ENCODE peak calls at places on chromosomes 4 and X, in six cellular contexts. W is WERI-Rb-1, F is pancreas, S is GM23338, U is HFF-Myc, T is LNCaP clone FGC. O is an unnamed sample.

GRCh38 chr4:24519649-24520048 is 64.7 kb downstream of the DHX15 start:
- DNase-seq in W (no peak), F (peak), S (no peak), U (no peak), T (no peak), O (no peak)

GRCh38 chr4:37653601-37654000 is 32.6 kb downstream of the RELL1 start:
- DNase-seq in W (no peak), F (no peak), S (peak), U (peak), T (peak), O (no peak)

GRCh38 chrX:10135561-10136399 is 21.0 kb upstream of the CLCN4 start:
- DNase-seq in W (no peak), F (no peak), S (no peak), U (no peak), T (peak), O (no peak)

GRCh38 chrX:100643943-100644587 is at the start of gene SRPX2:
- DNase-seq in W (no peak), F (no peak), S (no peak), U (peak), T (no peak), O (no peak)

GRCh38 chrX:27445438-27445837 is 17.7 kb downstream of the PPP4R3C start:
- DNase-seq in W (no peak), F (no peak), S (no peak), U (no peak), T (no peak), O (no peak)

GRCh38 chrX:11351375-11352295 is 58.4 kb downstream of the AMELX start:
- DNase-seq in W (no peak), F (peak), S (no peak), U (peak), T (peak), O (peak)

GRCh38 chr4:56701156-56701471 is 20.0 kb upstream of the HOPX start:
- DNase-seq in W (no peak), F (no peak), S (no peak), U (no peak), T (no peak), O (no peak)

GRCh38 chr4:101102114-101102752 is 245.1 kb downstream of the PPP3CA start:
- DNase-seq in W (no peak), F (no peak), S (no peak), U (peak), T (no peak), O (peak)

GRCh38 chr4:109368661-109369060 is 65.0 kb upstream of the SEC24B start:
- DNase-seq in W (no peak), F (no peak), S (peak), U (no peak), T (no peak), O (no peak)

GRCh38 chr4:125483278-125483677 is 168.5 kb downstream of the FAT4 start:
- DNase-seq in W (no peak), F (no peak), S (no peak), U (no peak), T (no peak), O (no peak)

GRCh38 chr4:74415602-74416300 is 29.2 kb upstream of the AREG start:
- DNase-seq in W (no peak), F (no peak), S (no peak), U (no peak), T (no peak), O (no peak)

DNA sequence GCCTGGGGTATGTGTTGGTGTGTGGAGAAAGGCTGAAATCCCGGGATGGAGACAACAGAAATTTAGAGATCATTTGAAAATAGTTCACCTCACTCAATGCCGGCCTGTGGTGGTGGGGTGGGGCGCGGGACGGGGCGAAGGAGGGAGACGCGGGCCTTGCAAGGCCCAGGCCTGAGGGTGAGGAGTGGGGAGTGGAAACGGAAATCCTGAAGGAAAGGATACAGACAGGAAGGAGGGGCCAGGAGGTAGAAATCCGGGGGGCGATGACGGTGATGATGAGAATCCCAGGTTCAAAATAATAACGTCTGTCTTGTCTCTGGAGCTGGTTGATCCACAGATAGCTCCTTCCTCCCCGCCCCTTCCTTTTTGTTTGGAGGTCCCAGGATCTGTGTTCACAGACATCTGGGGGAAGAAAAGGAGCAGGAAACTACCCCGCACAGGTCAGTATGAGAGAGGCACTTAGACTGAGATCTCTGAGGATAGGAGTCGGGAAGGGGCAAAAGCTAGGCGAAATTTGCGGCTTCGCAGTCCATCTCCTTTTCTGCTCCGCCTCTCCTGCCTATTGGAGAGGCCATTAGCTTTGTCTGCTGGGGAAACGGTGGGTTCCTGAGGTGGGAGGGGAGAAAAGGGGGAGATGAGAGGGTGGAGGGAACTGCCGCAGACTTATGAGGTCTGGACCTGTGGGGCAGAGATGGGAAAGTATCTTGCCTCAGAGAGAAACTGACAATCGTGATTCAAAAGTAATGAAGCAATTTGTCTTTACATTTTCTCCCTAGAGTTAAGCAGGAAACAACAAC is 760 bp downstream of the TCEAL7 start:
- DNase-seq in W (no peak), F (no peak), S (peak), U (no peak), T (no peak), O (no peak)
- H3K4me3 ChIP-seq in W (peak), F (no peak), S (peak), U (peak), T (no peak), O (no peak)

GRCh38 chr4:122045533-122045932 is 93.7 kb upstream of the TRPC3 start:
- DNase-seq in W (no peak), F (no peak), S (no peak), U (peak), T (peak), O (no peak)

GRCh38 chr4:122046255-122046654 is 94.4 kb upstream of the TRPC3 start:
- DNase-seq in W (no peak), F (no peak), S (no peak), U (no peak), T (no peak), O (no peak)

GRCh38 chr4:122038896-122039295 is 87.0 kb upstream of the TRPC3 start:
- DNase-seq in W (no peak), F (no peak), S (no peak), U (no peak), T (no peak), O (no peak)

GRCh38 chr4:122044496-122044895 is 92.6 kb upstream of the TRPC3 start:
- DNase-seq in W (no peak), F (no peak), S (no peak), U (no peak), T (no peak), O (no peak)

DNA sequence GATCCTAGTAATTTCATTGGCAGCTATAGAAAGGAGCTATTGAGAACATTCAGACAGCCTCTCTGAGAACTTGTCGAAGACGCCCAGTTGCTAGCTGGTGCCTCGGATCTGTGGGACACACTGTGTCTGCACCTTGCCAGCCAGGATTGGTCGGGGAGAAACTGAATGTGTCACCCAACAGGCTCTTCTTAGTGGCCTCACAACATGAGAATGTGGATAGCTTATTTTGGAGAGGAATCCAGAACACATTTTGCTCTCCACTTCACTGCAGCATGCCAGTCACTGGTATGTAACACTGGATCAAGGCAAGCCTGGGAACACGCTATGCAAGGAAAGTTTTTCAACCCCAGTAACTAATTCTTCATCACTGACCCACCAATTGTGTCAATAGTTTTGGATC is 89.5 kb upstream of the TRPC3 start:
- DNase-seq in W (no peak), F (no peak), S (no peak), U (no peak), T (no peak), O (no peak)
- H3K4me3 ChIP-seq in W (no peak), F (no peak), S (no peak), U (no peak), T (no peak), O (no peak)

GRCh38 chrX:48694776-48695523 is 1.6 kb upstream of the SUV39H1 start:
- DNase-seq in W (no peak), F (no peak), S (no peak), U (no peak), T (no peak), O (no peak)
- H3K4me3 ChIP-seq in W (peak), F (no peak), S (no peak), U (no peak), T (no peak), O (no peak)

DNA sequence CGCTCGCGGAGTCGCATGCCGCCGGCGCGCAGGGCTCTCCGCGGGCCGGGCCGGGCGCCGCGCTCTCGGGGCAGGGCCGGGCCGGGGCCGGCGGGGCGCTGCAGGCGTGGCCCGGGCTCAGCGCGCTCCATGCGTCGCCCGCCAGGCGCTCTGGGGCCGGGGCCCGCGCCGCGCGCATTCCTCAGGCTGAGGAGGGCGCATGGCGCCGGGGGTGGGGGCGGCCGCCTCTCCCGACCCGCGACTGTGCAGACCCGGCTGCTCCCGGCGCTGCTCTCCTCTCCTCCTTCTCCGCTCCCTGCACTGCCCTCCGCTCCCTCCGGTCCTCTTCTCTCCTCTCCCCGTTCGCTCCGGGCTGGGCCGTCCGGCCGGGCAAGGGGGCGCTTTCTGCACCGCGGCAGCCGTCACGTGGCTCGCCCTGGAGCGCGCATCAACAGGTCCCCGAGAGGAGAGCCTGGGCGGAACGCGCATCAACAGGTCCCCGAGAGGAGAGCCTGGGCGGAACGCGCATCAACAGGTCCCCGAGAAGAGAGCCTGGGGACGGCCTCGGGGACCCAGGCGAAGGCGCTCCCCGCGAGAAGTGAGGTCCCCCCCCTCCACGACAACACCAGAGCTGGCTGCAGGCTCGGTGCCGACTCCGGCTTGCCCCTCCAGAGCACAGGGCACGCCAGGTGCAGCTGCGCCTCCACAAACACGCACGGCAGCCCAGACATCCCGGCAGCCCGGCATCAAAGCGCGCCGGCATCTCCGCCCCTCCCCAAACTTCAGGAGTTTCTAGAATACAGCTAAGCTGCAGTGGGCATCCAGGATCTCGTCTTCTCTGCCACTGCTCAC is 12.9 kb downstream of the PPP2R3B start:
- DNase-seq in W (peak), F (no peak), S (peak), U (no peak), T (no peak), O (no peak)
- H3K4me3 ChIP-seq in W (peak), F (no peak), S (peak), U (peak), T (peak), O (no peak)

GRCh38 chr4:7857238-7857701 is 82.4 kb downstream of the AFAP1 start:
- DNase-seq in W (no peak), F (no peak), S (no peak), U (peak), T (no peak), O (no peak)

GRCh38 chr4:7859350-7859749 is 80.3 kb downstream of the AFAP1 start:
- DNase-seq in W (no peak), F (no peak), S (no peak), U (no peak), T (no peak), O (no peak)

GRCh38 chr4:7858498-7858897 is 81.2 kb downstream of the AFAP1 start:
- DNase-seq in W (no peak), F (no peak), S (no peak), U (no peak), T (no peak), O (no peak)

GRCh38 chr4:7855731-7856130 is 83.9 kb downstream of the AFAP1 start:
- DNase-seq in W (no peak), F (no peak), S (no peak), U (no peak), T (no peak), O (no peak)

GRCh38 chr4:7857993-7858392 is 81.7 kb downstream of the AFAP1 start:
- DNase-seq in W (no peak), F (no peak), S (no peak), U (no peak), T (no peak), O (no peak)
- H3K4me3 ChIP-seq in W (no peak), F (no peak), S (no peak), U (no peak), T (no peak), O (no peak)

O was measured in mucosa of descending colon.